ENCODE peak calls at places on chromosomes 13 and 19, in six cellular contexts. One of them, this sample, is unnamed.

GRCh38 chr19:6480843-6481415 is 658 bp downstream of the DENND1C start:
- DNase-seq in AG04450: no peak
- DNase-seq in HFFc6: no peak
- DNase-seq in GM10248: peak
- DNase-seq in midbrain: no peak
- DNase-seq in HTR-8/SVneo: no peak
- DNase-seq in this sample: no peak

GRCh38 chr19:871446-872265 is 12.2 kb downstream of the CFD start:
- DNase-seq in GM10248: no peak
- DNase-seq in AG04450: no peak
- DNase-seq in HTR-8/SVneo: no peak
- DNase-seq in HFFc6: no peak
- DNase-seq in midbrain: no peak
- DNase-seq in this sample: no peak

GRCh38 chr19:17553256-17553655 is 2.2 kb upstream of the COLGALT1 start:
- DNase-seq in HFFc6: peak
- DNase-seq in GM10248: no peak
- DNase-seq in HTR-8/SVneo: peak
- DNase-seq in midbrain: no peak
- DNase-seq in AG04450: peak
- DNase-seq in this sample: peak

GRCh38 chr19:23381114-23381513 is 14.2 kb downstream of the ZNF91 start:
- DNase-seq in HFFc6: no peak
- DNase-seq in midbrain: no peak
- DNase-seq in GM10248: no peak
- DNase-seq in AG04450: no peak
- DNase-seq in HTR-8/SVneo: no peak
- DNase-seq in this sample: no peak

GRCh38 chr13:21338156-21338555 is 120.9 kb downstream of the ZDHHC20 start:
- DNase-seq in GM10248: no peak
- DNase-seq in HTR-8/SVneo: no peak
- DNase-seq in midbrain: no peak
- DNase-seq in AG04450: no peak
- DNase-seq in HFFc6: no peak
- DNase-seq in this sample: no peak

GRCh38 chr13:31476266-31476665 is 263.1 kb upstream of the RXFP2 start:
- DNase-seq in HTR-8/SVneo: no peak
- DNase-seq in HFFc6: peak
- DNase-seq in GM10248: no peak
- DNase-seq in AG04450: peak
- DNase-seq in midbrain: no peak
- DNase-seq in this sample: peak

GRCh38 chr19:41309225-41310030 is 544 bp upstream of the CCDC97 start:
- DNase-seq in GM10248: no peak
- DNase-seq in HFFc6: no peak
- DNase-seq in HTR-8/SVneo: no peak
- DNase-seq in midbrain: no peak
- DNase-seq in AG04450: no peak
- DNase-seq in this sample: no peak

GRCh38 chr19:6516018-6516658 is 14.0 kb upstream of the TUBB4A start:
- DNase-seq in HFFc6: peak
- DNase-seq in midbrain: peak
- DNase-seq in GM10248: peak
- DNase-seq in AG04450: peak
- DNase-seq in HTR-8/SVneo: peak
- DNase-seq in this sample: peak

GRCh38 chr13:26601669-26602068 is 44.2 kb downstream of the WASF3 start:
- DNase-seq in AG04450: no peak
- DNase-seq in midbrain: no peak
- DNase-seq in HFFc6: peak
- DNase-seq in GM10248: peak
- DNase-seq in HTR-8/SVneo: peak
- DNase-seq in this sample: no peak

GRCh38 chr19:10421240-10421948 is 1.1 kb downstream of the PDE4A start:
- DNase-seq in HTR-8/SVneo: no peak
- DNase-seq in GM10248: peak
- DNase-seq in AG04450: no peak
- DNase-seq in midbrain: no peak
- DNase-seq in HFFc6: no peak
- DNase-seq in this sample: no peak

GRCh38 chr13:110116072-110116487 is 190.9 kb downstream of the COL4A1 start:
- DNase-seq in HTR-8/SVneo: no peak
- DNase-seq in midbrain: no peak
- DNase-seq in GM10248: peak
- DNase-seq in HFFc6: peak
- DNase-seq in AG04450: no peak
- DNase-seq in this sample: no peak

This sample was measured in NCI-H226.